ENCODE peak calls at places on chromosomes 16 and 17, in four cellular contexts. One of them, this sample, is unnamed.

GRCh38 chr16:70804153-70804728 is 3.3 kb upstream of the VAC14 start:
- DNase-seq in nucleus accumbens: no peak
- DNase-seq in hippocampal formation: no peak
- DNase-seq in HTR-8/SVneo: peak; percentile 51
- DNase-seq in this sample: no peak

GRCh38 chr17:27654654-27655524 is 23.9 kb downstream of the LGALS9 start:
- DNase-seq in nucleus accumbens: peak; percentile 40
- DNase-seq in hippocampal formation: peak; percentile 36
- DNase-seq in HTR-8/SVneo: peak; percentile 48
- DNase-seq in this sample: peak; percentile 76

GRCh38 chr17:62653002-62653830 is 25.7 kb downstream of the MRC2 start:
- DNase-seq in nucleus accumbens: peak; percentile 33
- DNase-seq in hippocampal formation: peak; percentile 49
- DNase-seq in HTR-8/SVneo: peak; percentile 77
- DNase-seq in this sample: no peak

GRCh38 chr17:72632026-72632684 is 460.3 kb downstream of the SLC39A11 start:
- DNase-seq in nucleus accumbens: no peak
- DNase-seq in hippocampal formation: no peak
- DNase-seq in HTR-8/SVneo: no peak
- DNase-seq in this sample: no peak

GRCh38 chr16:88130016-88130415 is 178.8 kb downstream of the BANP start:
- DNase-seq in nucleus accumbens: no peak
- DNase-seq in hippocampal formation: no peak
- DNase-seq in HTR-8/SVneo: no peak
- DNase-seq in this sample: no peak

GRCh38 chr17:20908373-20909273 is 134.2 kb downstream of the USP22 start:
- DNase-seq in nucleus accumbens: peak; percentile 87
- DNase-seq in hippocampal formation: peak; percentile 92
- DNase-seq in HTR-8/SVneo: peak; percentile 51
- DNase-seq in this sample: peak; percentile 34

GRCh38 chr17:78421534-78422266 is 43.3 kb downstream of the PGS1 start:
- DNase-seq in nucleus accumbens: peak; percentile 24
- DNase-seq in hippocampal formation: peak; percentile 67
- DNase-seq in HTR-8/SVneo: peak; percentile 95
- DNase-seq in this sample: peak; percentile 51

GRCh38 chr17:9874722-9875121 is 30.3 kb downstream of the RCVRN start:
- DNase-seq in nucleus accumbens: no peak
- DNase-seq in hippocampal formation: no peak
- DNase-seq in HTR-8/SVneo: no peak
- DNase-seq in this sample: no peak

GRCh38 chr17:36066365-36066945 is 2.4 kb downstream of the CCL18 start:
- DNase-seq in nucleus accumbens: no peak
- DNase-seq in hippocampal formation: no peak
- DNase-seq in HTR-8/SVneo: no peak
- DNase-seq in this sample: no peak

GRCh38 chr17:72358465-72358864 is 237.6 kb downstream of the SOX9 start:
- DNase-seq in nucleus accumbens: no peak
- DNase-seq in hippocampal formation: no peak
- DNase-seq in HTR-8/SVneo: no peak
- DNase-seq in this sample: no peak

GRCh38 chr16:89393731-89394406 is 96.5 kb downstream of the ANKRD11 start:
- DNase-seq in nucleus accumbens: no peak
- DNase-seq in hippocampal formation: no peak
- DNase-seq in HTR-8/SVneo: no peak
- DNase-seq in this sample: no peak

GRCh38 chr17:58626905-58627304 is 64.9 kb downstream of the TEX14 start:
- DNase-seq in nucleus accumbens: no peak
- DNase-seq in hippocampal formation: no peak
- DNase-seq in HTR-8/SVneo: no peak
- DNase-seq in this sample: no peak